ENCODE peak calls at places on chromosomes 2 and 18, in four cellular contexts. F, M, B and V are unnamed samples.

GRCh38 chr2:48795065-48795464 is 39.5 kb upstream of the LHCGR start:
- DNase-seq in F (no peak), M (no peak), B (no peak), V (no peak)

GRCh38 chr18:13191779-13192178 is 26.8 kb upstream of the LDLRAD4 start:
- DNase-seq in F (no peak), M (no peak), B (no peak), V (no peak)

GRCh38 chr2:39607538-39608211 is 58.0 kb upstream of the TMEM178A start:
- DNase-seq in F (no peak), M (no peak), B (no peak), V (no peak)

GRCh38 chr18:55351220-55351619 is 236.8 kb downstream of the TCF4 start:
- DNase-seq in F (no peak), M (no peak), B (no peak), V (no peak)

GRCh38 chr2:176001281-176001902 is 675 bp downstream of the LNPK start:
- DNase-seq in F (peak; percentile 10), M (peak; percentile 42), B (peak; percentile 65), V (peak; percentile 15)

GRCh38 chr2:191311627-191312026 is 66.4 kb downstream of the MYO1B start:
- DNase-seq in F (no peak), M (no peak), B (peak; percentile 91), V (no peak)

GRCh38 chr2:375270-375946 is 87.5 kb upstream of the ALKAL2 start:
- DNase-seq in F (no peak), M (no peak), B (no peak), V (no peak)

GRCh38 chr2:168671932-168672331 is 130.5 kb upstream of the NOSTRIN start:
- DNase-seq in F (no peak), M (no peak), B (no peak), V (no peak)

GRCh38 chr2:130744287-130745117 is 10.8 kb upstream of the AMER3 start:
- DNase-seq in F (no peak), M (no peak), B (no peak), V (no peak)

GRCh38 chr18:72866901-72867701 is 686 bp downstream of the NETO1 start:
- DNase-seq in F (no peak), M (no peak), B (no peak), V (no peak)

GRCh38 chr18:75247601-75248421 is 37.2 kb downstream of the TSHZ1 start:
- DNase-seq in F (no peak), M (no peak), B (peak; percentile 25), V (no peak)

GRCh38 chr2:131584940-131585339 is 57.3 kb downstream of the CCDC74A start:
- DNase-seq in F (no peak), M (no peak), B (no peak), V (no peak)

GRCh38 chr2:19140463-19141208 is 217.8 kb downstream of the OSR1 start:
- DNase-seq in F (no peak), M (no peak), B (peak; percentile 80), V (no peak)

GRCh38 chr2:157837851-157838441 is 38.2 kb downstream of the ACVR1 start:
- DNase-seq in F (no peak), M (peak; percentile 49), B (no peak), V (no peak)

GRCh38 chr2:20381457-20381856 is 30.8 kb upstream of the PUM2 start:
- DNase-seq in F (peak; percentile 62), M (no peak), B (no peak), V (no peak)

GRCh38 chr2:33598472-33599174 is 476 bp downstream of the FAM98A start:
- DNase-seq in F (peak; percentile 18), M (peak; percentile 43), B (no peak), V (peak; percentile 17)

GRCh38 chr18:13164406-13164805 is 54.2 kb upstream of the LDLRAD4 start:
- DNase-seq in F (no peak), M (no peak), B (no peak), V (no peak)

GRCh38 chr2:208819190-208819589 is 412.6 kb downstream of the PTH2R start:
- DNase-seq in F (no peak), M (no peak), B (no peak), V (no peak)

GRCh38 chr2:194714541-194714940 is 942.5 kb upstream of the SLC39A10 start:
- DNase-seq in F (no peak), M (no peak), B (no peak), V (no peak)

GRCh38 chr2:64767670-64768425 is 114.1 kb upstream of the SERTAD2 start:
- DNase-seq in F (peak; percentile 83), M (peak; percentile 91), B (peak; percentile 78), V (peak; percentile 64)

GRCh38 chr2:43427032-43427424 is 168.8 kb downstream of the THADA start:
- DNase-seq in F (no peak), M (no peak), B (no peak), V (no peak)